ENCODE peak calls at places on chromosomes 13 and 19, in five cellular contexts. R is GM18507, F is cardiac fibroblast, H is M059J, Q is substantia nigra. O is an unnamed sample.

GRCh38 chr13:107124730-107125129 is 556.8 kb upstream of the ARGLU1 start:
- DNase-seq in F (no peak), H (no peak), R (no peak), Q (no peak), O (no peak)

GRCh38 chr19:6458695-6459355 is 767 bp downstream of the SLC25A23 start:
- DNase-seq in F (no peak), H (no peak), R (no peak), Q (no peak), O (no peak)

GRCh38 chr19:37334179-37335071 is 36.5 kb upstream of the ZNF527 start:
- DNase-seq in Q (peak), F (peak), H (peak), R (peak), O (peak)

GRCh38 chr19:54518844-54519243 is 16.2 kb downstream of the LAIR2 start:
- DNase-seq in F (peak), Q (no peak), H (peak), R (no peak), O (no peak)

GRCh38 chr13:92103673-92104296 is 705.4 kb downstream of the GPC5 start:
- DNase-seq in R (no peak), H (no peak), F (no peak), Q (no peak), O (no peak)

GRCh38 chr13:53012707-53013106 is 15.9 kb upstream of the OLFM4 start:
- DNase-seq in H (no peak), R (no peak), Q (no peak), F (no peak), O (no peak)

GRCh38 chr13:99360696-99361095 is 53.5 kb upstream of the GPR183 start:
- DNase-seq in F (no peak), R (no peak), Q (no peak), H (no peak), O (no peak)

GRCh38 chr19:5851302-5851701 is at the start of gene FUT3:
- DNase-seq in R (no peak), Q (no peak), H (no peak), F (no peak), O (no peak)

GRCh38 chr19:1986357-1987162 is 29.0 kb downstream of the BTBD2 start:
- DNase-seq in Q (no peak), F (no peak), H (no peak), R (no peak), O (no peak)

GRCh38 chr13:32381539-32381938 is 46.4 kb downstream of the N4BP2L1 start:
- DNase-seq in R (no peak), F (peak), H (peak), Q (peak), O (no peak)

GRCh38 chr19:39190768-39191167 is 6.0 kb upstream of the NCCRP1 start:
- DNase-seq in H (no peak), R (no peak), Q (no peak), F (no peak), O (no peak)

GRCh38 chr19:13978306-13978705 is 26.0 kb downstream of the DCAF15 start:
- DNase-seq in F (no peak), H (no peak), Q (no peak), R (no peak), O (peak)

GRCh38 chr19:31354919-31355318 is 5.7 kb upstream of the TSHZ3 start:
- DNase-seq in H (no peak), Q (no peak), F (no peak), R (no peak), O (no peak)

GRCh38 chr13:46392967-46393366 is 5.9 kb upstream of the RUBCNL start:
- DNase-seq in R (no peak), Q (no peak), H (peak), F (no peak), O (no peak)

GRCh38 chr13:106036870-106037269 is 498.6 kb downstream of the EFNB2 start:
- DNase-seq in R (no peak), H (peak), F (no peak), Q (no peak), O (no peak)